ENCODE peak calls at places on chromosomes 4 and X, in seven cellular contexts. P is AG04449, W is NB4, I is fibroblast of the aortic adventitia, N is heart right ventricle, X is left lung, B is fibroblast of mammary gland. S is an unnamed sample.

GRCh38 chr4:53507671-53508286 is 83.5 kb downstream of the LNX1 start:
- DNase-seq in B (peak; percentile 99), I (peak; percentile 98), N (peak; percentile 74), W (no peak), P (no peak), X (no peak), S (peak; percentile 60)

GRCh38 chr4:114349543-114350175 is 248.9 kb upstream of the UGT8 start:
- DNase-seq in P (peak; percentile 49), I (peak; percentile 21), N (no peak), W (no peak), X (no peak), B (peak; percentile 56), S (no peak)

GRCh38 chrX:20393944-20394343 is 127.2 kb upstream of the RPS6KA3 start:
- DNase-seq in P (no peak), N (no peak), I (peak; percentile 15), X (no peak), W (no peak), B (peak; percentile 24), S (no peak)

GRCh38 chrX:81414630-81415029 is 212.7 kb downstream of the SH3BGRL start:
- DNase-seq in I (peak; percentile 1), X (no peak), B (peak; percentile 1), W (peak; percentile 2), N (no peak), P (no peak), S (no peak)

GRCh38 chrX:103586314-103586646 is 965 bp downstream of the TCEAL4 start:
- DNase-seq in I (peak; percentile 10), P (no peak), X (no peak), N (no peak), B (no peak), W (no peak), S (no peak)

GRCh38 chr4:3320361-3321023 is 27.7 kb downstream of the RGS12 start:
- DNase-seq in P (no peak), W (no peak), I (no peak), N (no peak), B (no peak), X (no peak), S (no peak)

GRCh38 chrX:52284865-52285264 is 84.0 kb upstream of the XAGE2 start:
- DNase-seq in W (no peak), I (no peak), B (no peak), X (no peak), N (no peak), P (no peak), S (no peak)

GRCh38 chr4:27154706-27155105 is 294.1 kb downstream of the STIM2 start:
- DNase-seq in B (peak; percentile 96), N (no peak), W (no peak), P (no peak), X (no peak), I (peak; percentile 66), S (no peak)

GRCh38 chr4:33592701-33593100 is 2651.6 kb downstream of the ARAP2 start:
- DNase-seq in W (peak; percentile 3), I (no peak), P (no peak), X (no peak), B (peak; percentile 2), N (no peak), S (no peak)

DNA sequence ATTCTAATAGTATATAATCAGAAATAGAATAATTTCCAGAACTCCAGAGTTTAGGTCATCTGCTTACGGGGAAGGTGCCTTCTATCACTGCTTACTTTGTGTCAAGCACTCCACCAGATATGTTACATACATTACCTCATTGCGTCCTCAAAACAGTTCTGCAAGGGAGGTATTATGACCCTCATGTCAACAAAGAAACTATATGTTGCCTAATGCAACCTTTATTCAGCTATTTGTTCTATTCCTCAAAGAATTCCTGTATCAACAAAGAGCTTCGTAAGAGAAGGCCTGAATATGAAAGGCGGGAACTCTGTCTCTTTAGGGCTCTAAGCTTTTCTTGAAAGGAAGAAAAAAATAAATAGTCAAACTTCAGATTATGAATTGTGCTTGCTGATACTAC is 114.7 kb downstream of the PDLIM5 start:
- DNase-seq in I (no peak), X (no peak), W (no peak), P (no peak), N (no peak), B (no peak), S (no peak)
- TF ChIP-seq CTCF in I (no peak), X (no peak), W (no peak), P (no peak), N (no peak), B (no peak), S (no peak)

GRCh38 chr4:143356493-143356892 is 19.8 kb downstream of the GAB1 start:
- DNase-seq in N (no peak), X (no peak), W (no peak), I (no peak), B (no peak), P (no peak), S (no peak)
- H3K4me3 ChIP-seq in N (no peak overlapping the region), X (no peak overlapping the region), W (no peak overlapping the region), I (no peak overlapping the region), B (no peak overlapping the region), P (no peak overlapping the region), S (no peak overlapping the region)

GRCh38 chr4:72295966-72296557 is 264.3 kb downstream of the NPFFR2 start:
- DNase-seq in P (peak; percentile 16), B (peak; percentile 65), X (no peak), I (peak; percentile 81), W (peak; percentile 49), N (no peak), S (no peak)
- TF ChIP-seq CTCF in P (peak; percentile 56), B (peak; percentile 74), X (no peak), I (peak; percentile 72), W (peak; percentile 14), N (peak; percentile 67), S (peak; percentile 82)

GRCh38 chrX:34655496-34656258 is 1.4 kb downstream of the TMEM47 start:
- DNase-seq in B (no peak), X (no peak), I (peak; percentile 41), W (no peak), N (no peak), P (no peak), S (no peak)
- H3K4me3 ChIP-seq in B (peak overlapping the region; percentile 67), X (peak overlapping the region; percentile 43), I (peak overlapping the region; percentile 76), W (no peak overlapping the region), N (peak overlapping the region; percentile 58), P (peak overlapping the region; percentile 75), S (peak overlapping the region; percentile 73)

GRCh38 chr4:8217871-8218270 is 18.8 kb downstream of the SH3TC1 start:
- DNase-seq in X (no peak), B (no peak), N (no peak), I (no peak), P (no peak), W (no peak), S (no peak)

GRCh38 chr4:8217246-8217511 is 18.1 kb downstream of the SH3TC1 start:
- DNase-seq in W (no peak), P (no peak), I (no peak), N (no peak), X (no peak), B (no peak), S (no peak)

GRCh38 chr4:8215001-8215427 is 15.9 kb downstream of the SH3TC1 start:
- DNase-seq in X (no peak), P (peak; percentile 45), N (no peak), W (no peak), I (peak; percentile 69), B (peak; percentile 79), S (peak; percentile 69)

GRCh38 chr4:8215641-8216442 is 16.8 kb downstream of the SH3TC1 start:
- DNase-seq in I (no peak), N (no peak), X (no peak), W (no peak), P (no peak), B (no peak), S (no peak)

DNA sequence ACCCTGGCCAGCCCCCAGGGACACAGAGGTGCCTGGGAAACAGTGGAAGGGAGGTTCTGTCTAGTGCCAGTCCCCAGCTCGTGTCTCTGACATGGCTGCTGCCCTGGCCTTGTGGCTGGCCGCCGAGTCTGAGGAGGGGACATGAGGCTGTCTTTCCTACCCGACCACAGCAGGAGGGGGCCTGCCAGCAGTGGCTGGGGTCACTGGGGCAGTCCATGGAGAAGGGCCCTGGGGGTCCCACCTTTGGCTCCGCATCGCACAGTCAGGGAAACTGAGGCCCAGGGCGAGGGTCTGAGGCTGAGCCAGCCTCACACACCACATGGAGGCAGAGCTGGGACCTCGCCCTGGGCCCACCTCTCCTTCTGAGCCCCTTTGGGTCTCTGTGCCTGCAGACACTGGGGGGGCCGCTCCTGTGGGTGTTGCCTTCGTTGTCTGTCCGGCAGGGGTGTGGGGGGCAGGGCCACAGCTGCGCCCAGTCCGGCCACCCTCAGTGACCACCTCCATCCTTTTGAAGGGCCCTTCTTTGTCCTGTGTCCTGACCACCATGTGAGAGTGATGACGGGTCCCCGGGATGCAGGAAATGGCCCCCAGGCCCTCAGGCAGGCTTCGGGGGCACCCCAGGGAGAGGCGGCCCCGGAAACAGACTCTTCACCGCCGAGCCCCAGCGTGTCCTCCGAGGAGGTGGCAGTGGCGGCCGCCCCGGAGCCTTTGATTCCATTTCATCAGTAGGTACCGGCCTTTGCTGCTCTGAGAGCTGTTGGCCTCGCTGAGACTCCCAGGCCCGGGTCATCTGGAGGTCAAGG is 17.6 kb downstream of the SH3TC1 start:
- DNase-seq in N (no peak), P (no peak), X (no peak), I (no peak), B (no peak), W (no peak), S (no peak)
- TF ChIP-seq CTCF in N (no peak), P (no peak), X (no peak), I (no peak), B (no peak), W (no peak), S (no peak)

S was measured in epithelial cell of proximal tubule.